ENCODE peak calls at places on chromosomes 2 and 18, in four cellular contexts. A is IMR-90, Y is H9, R is mesendoderm. B is an unnamed sample.

GRCh38 chr2:238163494-238164198 is 4.9 kb downstream of the ERFE start:
- DNase-seq in A (no peak), Y (peak; percentile 46), R (no peak), B (no peak)

GRCh38 chr18:13425357-13426095 is 207.0 kb downstream of the LDLRAD4 start:
- DNase-seq in A (no peak), Y (peak; percentile 54), R (peak; percentile 30), B (no peak)

GRCh38 chr2:59691518-59692190 is 861.8 kb downstream of the BCL11A start:
- DNase-seq in A (no peak), Y (no peak), R (no peak), B (no peak)

GRCh38 chr2:215745316-215745715 is 268.0 kb downstream of the MREG start:
- DNase-seq in A (no peak), Y (no peak), R (no peak), B (no peak)

GRCh38 chr2:119608553-119608952 is 64.3 kb downstream of the CFAP221 start:
- DNase-seq in A (no peak), Y (no peak), R (no peak), B (no peak)

GRCh38 chr18:45106331-45106774 is 425.7 kb downstream of the SETBP1 start:
- DNase-seq in A (no peak), Y (no peak), R (no peak), B (no peak)

GRCh38 chr2:63555299-63555698 is 33.0 kb downstream of the WDPCP start:
- DNase-seq in A (no peak), Y (no peak), R (no peak), B (no peak)

GRCh38 chr2:120565095-120565460 is 170.6 kb upstream of the GLI2 start:
- DNase-seq in A (no peak), Y (no peak), R (no peak), B (no peak)

GRCh38 chr18:59697236-59697932 is at the start of gene CCBE1:
- DNase-seq in A (peak; percentile 71), Y (peak; percentile 86), R (peak; percentile 79), B (peak; percentile 81)

GRCh38 chr2:43524180-43524965 is 71.5 kb downstream of the THADA start:
- DNase-seq in A (peak; percentile 28), Y (no peak), R (no peak), B (no peak)

GRCh38 chr18:11700876-11701275 is 11.8 kb downstream of the GNAL start:
- DNase-seq in A (no peak), Y (no peak), R (no peak), B (no peak)

GRCh38 chr2:319059-319600 is 31.2 kb upstream of the ALKAL2 start:
- DNase-seq in A (no peak), Y (no peak), R (no peak), B (no peak)

GRCh38 chr2:10183146-10183675 is 60.7 kb downstream of the RRM2 start:
- DNase-seq in A (no peak), Y (no peak), R (no peak), B (no peak)

GRCh38 chr2:1546023-1546591 is 132.8 kb downstream of the TPO start:
- DNase-seq in A (peak; percentile 63), Y (peak; percentile 46), R (peak; percentile 53), B (peak; percentile 47)

GRCh38 chr2:25322313-25322712 is 19.4 kb downstream of the DNMT3A start:
- DNase-seq in A (no peak), Y (no peak), R (no peak), B (no peak)

GRCh38 chr2:178177066-178177679 is 17.1 kb upstream of the OSBPL6 start:
- DNase-seq in A (peak; percentile 67), Y (no peak), R (no peak), B (no peak)

GRCh38 chr2:97788986-97789644 is 75.7 kb downstream of the ZAP70 start:
- DNase-seq in A (no peak), Y (no peak), R (no peak), B (no peak)

GRCh38 chr2:109419171-109419756 is 194.5 kb downstream of the SEPTIN10 start:
- DNase-seq in A (no peak), Y (no peak), R (no peak), B (no peak)

GRCh38 chr18:74266161-74266560 is 25.6 kb downstream of the CYB5A start:
- DNase-seq in A (peak; percentile 67), Y (no peak), R (no peak), B (no peak)

GRCh38 chr2:112876257-112876970 is 34.6 kb upstream of the IL37 start:
- DNase-seq in A (no peak), Y (no peak), R (no peak), B (no peak)

GRCh38 chr2:63050186-63050915 is at the start of gene OTX1:
- DNase-seq in A (peak; percentile 21), Y (peak; percentile 90), R (peak; percentile 84), B (peak; percentile 76)

GRCh38 chr2:55839182-55839819 is 84.3 kb downstream of the EFEMP1 start:
- DNase-seq in A (peak; percentile 46), Y (no peak), R (peak; percentile 70), B (no peak)

GRCh38 chr18:73670536-73670935 is 477.1 kb downstream of the FBXO15 start:
- DNase-seq in A (no peak), Y (no peak), R (no peak), B (no peak)

GRCh38 chr2:128799284-128799552 is 480.6 kb upstream of the HS6ST1 start:
- DNase-seq in A (no peak), Y (peak; percentile 7), R (no peak), B (no peak)

GRCh38 chr2:112482309-112483046 is 522 bp downstream of the TTL start:
- DNase-seq in A (peak; percentile 42), Y (peak; percentile 38), R (peak; percentile 56), B (peak; percentile 40)

GRCh38 chr18:22822024-22822423 is 111.1 kb upstream of the RBBP8 start:
- DNase-seq in A (peak; percentile 78), Y (peak; percentile 73), R (peak; percentile 89), B (peak; percentile 65)

GRCh38 chr2:231144896-231145295 is 20.1 kb upstream of the HTR2B start:
- DNase-seq in A (no peak), Y (no peak), R (no peak), B (no peak)

GRCh38 chr2:158714420-158714819 is 80.7 kb upstream of the DAPL1 start:
- DNase-seq in A (no peak), Y (no peak), R (no peak), B (no peak)

GRCh38 chr2:69450735-69451416 is 13.6 kb upstream of the NFU1 start:
- DNase-seq in A (no peak), Y (no peak), R (peak; percentile 93), B (no peak)

GRCh38 chr2:100018794-100019193 is 123.6 kb downstream of the AFF3 start:
- DNase-seq in A (peak; percentile 91), Y (no peak), R (no peak), B (no peak)

GRCh38 chr2:56185101-56185581 is 1.4 kb downstream of the CCDC85A start:
- DNase-seq in A (no peak), Y (peak; percentile 29), R (peak; percentile 24), B (peak; percentile 12)

GRCh38 chr2:232502513-232502900 is 14.9 kb upstream of the ECEL1 start:
- DNase-seq in A (peak; percentile 6), Y (no peak), R (no peak), B (no peak)

GRCh38 chr2:7358865-7359264 is 441.7 kb downstream of the RNF144A start:
- DNase-seq in A (no peak), Y (peak; percentile 37), R (peak; percentile 40), B (no peak)

GRCh38 chr2:12325806-12326205 is 390.9 kb upstream of the TRIB2 start:
- DNase-seq in A (peak; percentile 65), Y (peak; percentile 29), R (peak; percentile 58), B (no peak)

GRCh38 chr2:12331698-12332097 is 385.0 kb upstream of the TRIB2 start:
- DNase-seq in A (no peak), Y (no peak), R (no peak), B (no peak)

GRCh38 chr2:12321886-12322285 is 394.9 kb upstream of the TRIB2 start:
- DNase-seq in A (peak; percentile 31), Y (no peak), R (no peak), B (no peak)

GRCh38 chr2:12330916-12331315 is 385.8 kb upstream of the TRIB2 start:
- DNase-seq in A (peak; percentile 80), Y (no peak), R (peak; percentile 44), B (no peak)

DNA sequence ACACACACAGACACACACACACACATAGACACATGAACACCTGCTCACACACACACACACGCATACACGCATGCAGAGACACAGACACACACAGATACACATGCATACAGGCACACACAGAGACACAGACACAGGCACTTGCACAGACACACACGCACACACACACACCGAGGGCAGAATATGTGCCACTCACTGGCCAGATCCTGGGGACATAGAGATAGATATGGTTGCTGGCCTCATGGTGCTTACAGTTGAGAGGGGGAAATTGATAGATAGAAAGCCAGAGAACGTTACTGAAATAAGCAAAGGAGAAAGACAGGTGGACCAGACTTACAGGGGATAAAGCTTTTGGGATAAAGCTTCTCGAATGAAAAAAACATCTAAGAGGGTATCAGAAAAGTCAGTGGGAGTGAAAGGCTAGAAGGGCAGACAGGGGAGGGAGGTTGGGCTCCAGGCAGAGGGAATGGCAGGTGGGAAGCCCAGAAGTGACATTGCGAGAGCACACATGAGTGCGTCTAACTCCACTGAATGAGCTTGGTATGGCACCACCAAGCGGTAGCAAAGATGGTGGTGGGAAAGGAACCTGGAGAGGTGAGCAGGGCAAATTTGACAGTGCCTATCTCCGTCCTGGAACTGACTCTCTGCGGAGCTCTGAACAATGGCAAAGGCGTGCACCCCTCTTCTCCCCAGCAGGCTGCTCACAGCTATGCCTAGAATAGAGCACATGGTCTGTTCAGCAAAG is 390.1 kb upstream of the TRIB2 start:
- DNase-seq in A (no peak), Y (peak; percentile 61), R (peak; percentile 69), B (no peak)
- H2AK5ac ChIP-seq in A (peak overlapping the region; percentile 49), Y (no peak overlapping the region), R (peak overlapping the region; percentile 65), B (no peak overlapping the region)

DNA sequence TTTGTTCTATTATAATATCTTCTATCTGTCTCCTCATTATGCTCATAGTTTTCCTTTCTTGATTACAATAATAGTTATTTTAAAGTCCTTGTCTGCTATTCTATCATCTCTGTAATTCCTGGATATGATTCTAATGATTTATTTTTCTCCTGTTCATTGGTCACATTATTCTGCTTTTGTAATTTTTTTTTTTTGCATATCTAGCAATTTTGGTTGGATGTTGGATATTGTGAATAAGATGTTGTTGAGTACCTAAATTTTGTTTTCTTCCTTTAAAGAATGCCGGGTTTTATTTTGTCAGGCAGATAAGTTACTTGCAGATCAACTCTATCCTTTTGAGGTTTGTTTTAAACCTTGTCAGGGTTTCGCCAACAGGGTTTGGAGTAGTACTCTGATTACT is 25.2 kb downstream of the KATNAL2 start:
- DNase-seq in A (no peak), Y (no peak), R (no peak), B (no peak)
- H3K9ac ChIP-seq in A (no peak overlapping the region), Y (no peak overlapping the region), R (no peak overlapping the region), B (no peak overlapping the region)

GRCh38 chr2:65382776-65383357 is 49.5 kb downstream of the SPRED2 start:
- DNase-seq in A (peak; percentile 98), Y (peak; percentile 43), R (no peak), B (no peak)
- H2AK5ac ChIP-seq in A (peak overlapping the region; percentile 60), Y (no peak overlapping the region), R (no peak overlapping the region), B (no peak overlapping the region)

GRCh38 chr2:70598197-70598596 is 44.6 kb upstream of the TGFA start:
- DNase-seq in A (no peak), Y (no peak), R (no peak), B (no peak)

GRCh38 chr2:70596739-70597138 is 43.1 kb upstream of the TGFA start:
- DNase-seq in A (no peak), Y (no peak), R (no peak), B (no peak)

DNA sequence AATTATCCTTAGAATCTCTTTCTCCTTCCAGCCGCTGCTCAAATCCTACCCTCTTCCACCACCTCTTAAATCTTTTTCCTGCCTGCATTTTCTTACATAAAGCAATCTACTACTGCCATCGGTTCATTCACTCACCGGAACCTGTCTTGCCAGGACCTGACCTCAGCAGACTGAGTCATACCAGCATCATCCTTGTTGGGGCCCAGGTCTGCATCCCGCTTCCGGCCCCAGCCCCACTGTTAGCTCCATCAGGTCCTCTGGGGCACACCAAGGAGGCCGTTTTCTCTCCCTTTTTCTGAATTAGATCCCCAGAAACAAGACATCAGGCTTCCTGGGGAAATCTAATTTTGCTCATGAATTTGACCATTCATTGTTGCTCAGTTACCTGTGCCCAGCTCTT is 42.7 kb upstream of the TGFA start:
- DNase-seq in A (no peak), Y (no peak), R (peak; percentile 16), B (no peak)
- H3K9ac ChIP-seq in A (no peak overlapping the region), Y (no peak overlapping the region), R (no peak overlapping the region), B (no peak overlapping the region)

B was measured in neuronal stem cell.